ENCODE peak calls at places on chromosomes 1 and 21, in four cellular contexts. N, Z, U and B are unnamed samples.

GRCh38 chr1:93773049-93773838 is 91.6 kb upstream of the BCAR3 start:
- ATAC-seq in Z (peak; percentile 41), U (no peak), N (no peak), B (no peak)

GRCh38 chr1:51433269-51433971 is 85.6 kb downstream of the EPS15 start:
- ATAC-seq in N (no peak), U (peak; percentile 65), Z (no peak), B (peak; percentile 61)

GRCh38 chr21:36145259-36145658 is 10.4 kb downstream of the CBR3 start:
- ATAC-seq in N (no peak), Z (no peak), U (no peak), B (no peak)

GRCh38 chr1:209612646-209613350 is 29.3 kb downstream of the CAMK1G start:
- ATAC-seq in Z (no peak), N (no peak), U (no peak), B (no peak)

GRCh38 chr1:155284476-155284875 is 7.2 kb downstream of the HCN3 start:
- ATAC-seq in Z (no peak), U (no peak), N (no peak), B (no peak)

GRCh38 chr1:227321035-227321434 is 2.7 kb upstream of the CDC42BPA start:
- ATAC-seq in U (no peak), N (no peak), Z (no peak), B (no peak)

GRCh38 chr1:200775850-200776249 is 37.2 kb downstream of the CAMSAP2 start:
- ATAC-seq in U (no peak), Z (no peak), N (no peak), B (peak; percentile 54)

GRCh38 chr1:86487805-86488141 is 19.0 kb downstream of the CLCA1 start:
- ATAC-seq in N (no peak), U (no peak), Z (no peak), B (peak; percentile 58)

GRCh38 chr1:8241417-8242014 is 76.4 kb upstream of the SLC45A1 start:
- ATAC-seq in N (no peak), Z (peak; percentile 62), U (no peak), B (no peak)

GRCh38 chr1:22030057-22030456 is 22.5 kb upstream of the CDC42 start:
- ATAC-seq in U (no peak), Z (no peak), N (no peak), B (no peak)

GRCh38 chr1:54475357-54476230 is 69.4 kb upstream of the SSBP3 start:
- ATAC-seq in N (peak; percentile 61), Z (no peak), U (peak; percentile 62), B (no peak)

GRCh38 chr1:23330846-23331245 is 13.2 kb downstream of the HNRNPR start:
- ATAC-seq in N (no peak), U (no peak), Z (no peak), B (no peak)

GRCh38 chr1:19185976-19186375 is 24.1 kb downstream of the UBR4 start:
- ATAC-seq in Z (no peak), N (no peak), U (no peak), B (no peak)

GRCh38 chr1:31748265-31748859 is 15.8 kb downstream of the ADGRB2 start:
- ATAC-seq in Z (no peak), U (no peak), N (no peak), B (no peak)

GRCh38 chr1:89081005-89081404 is 16.0 kb upstream of the GBP1 start:
- ATAC-seq in N (peak; percentile 77), U (peak; percentile 24), Z (no peak), B (no peak)

GRCh38 chr1:40314721-40315238 is 2.3 kb downstream of the COL9A2 start:
- ATAC-seq in Z (peak; percentile 10), N (no peak), U (no peak), B (no peak)

GRCh38 chr1:37325509-37326437 is 148.6 kb upstream of the ZC3H12A start:
- ATAC-seq in U (no peak), N (no peak), Z (no peak), B (no peak)

GRCh38 chr1:160651428-160652064 is 4.7 kb upstream of the SLAMF1 start:
- ATAC-seq in N (no peak), Z (no peak), U (no peak), B (no peak)

GRCh38 chr1:21652937-21653743 is 16.0 kb downstream of the RAP1GAP start:
- ATAC-seq in Z (peak; percentile 3), U (no peak), N (no peak), B (no peak)

GRCh38 chr1:110430901-110431300 is 20.0 kb upstream of the PROK1 start:
- ATAC-seq in U (no peak), N (no peak), Z (no peak), B (no peak)

GRCh38 chr1:7641587-7642417 is 129.3 kb upstream of the VAMP3 start:
- ATAC-seq in U (no peak), N (no peak), Z (peak; percentile 51), B (no peak)

GRCh38 chr1:194117582-194117981 is 931.2 kb upstream of the B3GALT2 start:
- ATAC-seq in N (no peak), U (no peak), Z (peak; percentile 100), B (no peak)

GRCh38 chr1:24865168-24865567 is 64.9 kb downstream of the RUNX3 start:
- ATAC-seq in Z (no peak), N (no peak), U (no peak), B (no peak)

GRCh38 chr1:53579221-53580008 is 120.2 kb downstream of the DMRTB1 start:
- ATAC-seq in U (no peak), N (no peak), Z (no peak), B (no peak)

GRCh38 chr21:42198949-42199348 is 20.0 kb upstream of the ABCG1 start:
- ATAC-seq in U (no peak), Z (no peak), N (no peak), B (peak; percentile 7)

GRCh38 chr1:57860931-57861600 is 437.2 kb upstream of the DAB1 start:
- ATAC-seq in N (no peak), U (no peak), Z (no peak), B (no peak)

GRCh38 chr1:244354810-244355278 is 96.9 kb downstream of the ADSS2 start:
- ATAC-seq in Z (no peak), N (no peak), U (no peak), B (no peak)

GRCh38 chr1:170164103-170164763 is 18.5 kb downstream of the NTMT2 start:
- ATAC-seq in N (no peak), U (peak; percentile 25), Z (no peak), B (no peak)

GRCh38 chr1:11805454-11806306 is at the start of the genes CLCN6 and MTHFR:
- ATAC-seq in Z (peak; percentile 92), U (peak; percentile 92), N (peak; percentile 84), B (peak; percentile 89)

GRCh38 chr1:109295712-109296415 is 10.9 kb downstream of the MYBPHL start:
- ATAC-seq in N (no peak), U (no peak), Z (no peak), B (no peak)

GRCh38 chr21:25708467-25709065 is 26.1 kb downstream of the ATP5PF start:
- ATAC-seq in Z (no peak), U (peak; percentile 22), N (peak; percentile 34), B (no peak)

GRCh38 chr1:220815409-220815808 is 28.7 kb downstream of the MTARC1 start:
- ATAC-seq in N (no peak), U (no peak), Z (no peak), B (no peak)

GRCh38 chr1:209130886-209131285 is 452.6 kb upstream of the CAMK1G start:
- ATAC-seq in Z (no peak), U (no peak), N (no peak), B (no peak)

GRCh38 chr21:29434081-29434480 is 135.4 kb downstream of the BACH1 start:
- ATAC-seq in Z (no peak), U (no peak), N (peak; percentile 45), B (no peak)

GRCh38 chr1:43473463-43473862 is 19.7 kb upstream of the HYI start:
- ATAC-seq in N (no peak), Z (no peak), U (no peak), B (no peak)

GRCh38 chr1:27478098-27478497 is 11.9 kb downstream of the WASF2 start:
- ATAC-seq in N (peak; percentile 52), U (no peak), Z (no peak), B (no peak)